ENCODE peak calls at places on chromosomes 7 and 10, in eight cellular contexts. Q, V, U, J, O, A, R and Z are unnamed samples.

GRCh38 chr10:119256030-119256429 is 48.7 kb downstream of the GRK5 start:
- DNase-seq in Q (no peak), V (no peak), U (no peak), J (no peak), O (no peak), A (no peak), R (no peak), Z (no peak)

GRCh38 chr7:139231513-139232376 is 708 bp downstream of the UBN2 start:
- DNase-seq in Q (peak; percentile 6), V (peak; percentile 37), U (peak; percentile 52), J (peak; percentile 35), O (no peak), A (no peak), R (peak; percentile 31), Z (no peak)

GRCh38 chr10:73762915-73763314 is 18.7 kb downstream of the SEC24C start:
- DNase-seq in Q (peak; percentile 53), V (no peak), U (no peak), J (no peak), O (no peak), A (no peak), R (no peak), Z (no peak)

GRCh38 chr10:17029581-17030271 is 99.9 kb downstream of the CUBN start:
- DNase-seq in Q (peak; percentile 87), V (peak; percentile 16), U (no peak), J (peak; percentile 92), O (no peak), A (no peak), R (peak; percentile 40), Z (peak; percentile 64)

GRCh38 chr10:78742730-78743615 is 325.8 kb upstream of the ZMIZ1 start:
- DNase-seq in Q (no peak), V (no peak), U (no peak), J (peak; percentile 19), O (no peak), A (no peak), R (peak; percentile 86), Z (no peak)

GRCh38 chr7:142795339-142795863 is 24.6 kb downstream of the PRSS2 start:
- DNase-seq in Q (no peak), V (peak; percentile 14), U (no peak), J (no peak), O (no peak), A (no peak), R (no peak), Z (no peak)

GRCh38 chr7:1538544-1539345 is 8.2 kb downstream of the MAFK start:
- DNase-seq in Q (no peak), V (peak; percentile 62), U (no peak), J (no peak), O (no peak), A (no peak), R (no peak), Z (no peak)

GRCh38 chr10:96505150-96506136 is 8.3 kb downstream of the TLL2 start:
- DNase-seq in Q (no peak), V (no peak), U (no peak), J (no peak), O (no peak), A (no peak), R (no peak), Z (no peak)

GRCh38 chr10:110919349-110919931 is at the start of gene SHOC2:
- DNase-seq in Q (no peak), V (peak; percentile 94), U (peak; percentile 99), J (no peak), O (peak; percentile 98), A (no peak), R (peak; percentile 99), Z (peak; percentile 86)

GRCh38 chr10:110824660-110825059 is 47.1 kb upstream of the PDCD4 start:
- DNase-seq in Q (no peak), V (no peak), U (no peak), J (no peak), O (no peak), A (no peak), R (peak; percentile 41), Z (no peak)

GRCh38 chr10:33801705-33802104 is 467.2 kb upstream of the NRP1 start:
- DNase-seq in Q (peak; percentile 25), V (peak; percentile 23), U (no peak), J (no peak), O (no peak), A (no peak), R (no peak), Z (no peak)

GRCh38 chr10:25682203-25682950 is 251.7 kb upstream of the MYO3A start:
- DNase-seq in Q (no peak), V (peak; percentile 33), U (no peak), J (peak; percentile 90), O (no peak), A (no peak), R (peak; percentile 16), Z (no peak)

GRCh38 chr7:135862586-135863361 is 114.2 kb upstream of the FAM180A start:
- DNase-seq in Q (no peak), V (no peak), U (no peak), J (no peak), O (no peak), A (no peak), R (no peak), Z (no peak)

GRCh38 chr10:29794776-29795635 is 160.2 kb upstream of the SVIL start:
- DNase-seq in Q (peak; percentile 31), V (no peak), U (no peak), J (peak; percentile 53), O (no peak), A (peak; percentile 34), R (no peak), Z (no peak)

GRCh38 chr7:55160539-55160938 is 141.7 kb downstream of the EGFR start:
- DNase-seq in Q (peak; percentile 94), V (no peak), U (no peak), J (peak; percentile 74), O (no peak), A (no peak), R (no peak), Z (no peak)

GRCh38 chr7:50142421-50143113 is 49.5 kb upstream of the ZPBP start:
- DNase-seq in Q (peak; percentile 21), V (peak; percentile 29), U (no peak), J (peak; percentile 54), O (no peak), A (no peak), R (no peak), Z (no peak)

GRCh38 chr10:115975506-115975905 is 297.5 kb downstream of the GFRA1 start:
- DNase-seq in Q (no peak), V (no peak), U (no peak), J (no peak), O (no peak), A (no peak), R (no peak), Z (no peak)

GRCh38 chr10:1183746-1184145 is 127.6 kb downstream of the WDR37 start:
- DNase-seq in Q (no peak), V (no peak), U (no peak), J (no peak), O (peak; percentile 33), A (no peak), R (no peak), Z (no peak)

GRCh38 chr7:40551685-40552576 is 417.1 kb downstream of the SUGCT start:
- DNase-seq in Q (peak; percentile 88), V (no peak), U (no peak), J (peak; percentile 81), O (no peak), A (peak; percentile 62), R (no peak), Z (no peak)

GRCh38 chr7:47988496-47989386 is 9.3 kb upstream of the HUS1 start:
- DNase-seq in Q (peak; percentile 5), V (peak; percentile 42), U (no peak), J (no peak), O (no peak), A (no peak), R (no peak), Z (no peak)
- TF ChIP-seq CTCF in Q (peak; percentile 34), V (peak; percentile 72), U (peak; percentile 52), J (peak; percentile 59), O (no peak), A (peak; percentile 51), R (no peak), Z (no peak)

DNA sequence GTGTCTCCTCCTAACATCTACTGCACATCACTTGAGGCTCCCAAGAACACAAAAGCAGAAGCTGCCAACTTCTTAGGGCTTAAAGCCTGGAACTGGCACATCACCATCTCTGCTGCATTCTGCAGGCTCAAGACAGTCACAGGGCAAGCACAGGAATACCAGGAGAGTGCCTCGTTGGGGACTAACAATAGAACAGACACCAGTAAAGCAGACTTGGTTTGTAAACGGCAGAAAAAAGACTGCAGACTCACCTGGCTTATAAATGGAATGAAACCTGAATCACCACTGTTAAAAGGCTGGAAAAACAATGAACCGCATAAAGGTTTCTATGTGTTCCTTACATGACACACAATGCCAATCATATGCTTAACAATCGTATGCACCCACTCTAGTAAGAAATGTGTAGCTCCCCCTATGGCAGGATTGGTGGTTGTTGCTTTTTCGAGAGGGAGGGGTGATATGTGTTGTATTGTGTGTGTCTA is 12.8 kb downstream of the RHEB start:
- DNase-seq in Q (no peak), V (no peak), U (no peak), J (peak; percentile 24), O (no peak), A (no peak), R (no peak), Z (no peak)
- TF ChIP-seq CTCF in Q (no peak), V (no peak), U (peak; percentile 24), J (no peak), O (no peak), A (no peak), R (no peak), Z (no peak)

DNA sequence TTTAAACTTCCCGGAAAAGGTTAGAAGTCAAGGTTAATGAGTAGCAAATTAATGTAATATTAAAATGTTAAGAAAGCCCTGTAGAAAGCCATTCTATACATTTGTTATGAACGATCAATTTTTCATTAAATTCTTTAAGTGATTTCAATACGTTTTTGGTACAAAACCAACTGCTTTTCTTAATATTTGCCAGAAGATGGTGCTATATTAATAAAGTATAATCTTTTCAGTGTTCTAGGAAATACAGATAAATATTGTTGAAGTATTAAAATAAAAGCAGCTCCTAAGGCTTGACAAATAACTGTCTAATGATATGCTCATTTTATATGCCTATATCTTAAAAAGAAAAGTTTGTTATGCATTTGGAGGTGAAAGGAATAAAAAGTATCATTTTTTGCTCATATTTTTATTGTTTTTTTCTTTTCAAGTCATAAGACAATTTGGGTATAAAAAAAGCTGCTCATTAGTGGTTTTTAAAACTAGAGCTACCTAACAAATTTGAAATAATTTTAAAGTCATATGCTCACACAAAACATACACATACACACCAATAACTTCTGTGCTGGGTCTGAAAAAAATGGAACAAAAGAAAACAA is 130.3 kb upstream of the POT1 start:
- DNase-seq in Q (peak; percentile 3), V (no peak), U (no peak), J (peak; percentile 37), O (no peak), A (no peak), R (no peak), Z (no peak)
- TF ChIP-seq CTCF in Q (peak; percentile 44), V (peak; percentile 23), U (peak; percentile 75), J (peak; percentile 33), O (no peak), A (peak; percentile 18), R (peak; percentile 32), Z (no peak)

DNA sequence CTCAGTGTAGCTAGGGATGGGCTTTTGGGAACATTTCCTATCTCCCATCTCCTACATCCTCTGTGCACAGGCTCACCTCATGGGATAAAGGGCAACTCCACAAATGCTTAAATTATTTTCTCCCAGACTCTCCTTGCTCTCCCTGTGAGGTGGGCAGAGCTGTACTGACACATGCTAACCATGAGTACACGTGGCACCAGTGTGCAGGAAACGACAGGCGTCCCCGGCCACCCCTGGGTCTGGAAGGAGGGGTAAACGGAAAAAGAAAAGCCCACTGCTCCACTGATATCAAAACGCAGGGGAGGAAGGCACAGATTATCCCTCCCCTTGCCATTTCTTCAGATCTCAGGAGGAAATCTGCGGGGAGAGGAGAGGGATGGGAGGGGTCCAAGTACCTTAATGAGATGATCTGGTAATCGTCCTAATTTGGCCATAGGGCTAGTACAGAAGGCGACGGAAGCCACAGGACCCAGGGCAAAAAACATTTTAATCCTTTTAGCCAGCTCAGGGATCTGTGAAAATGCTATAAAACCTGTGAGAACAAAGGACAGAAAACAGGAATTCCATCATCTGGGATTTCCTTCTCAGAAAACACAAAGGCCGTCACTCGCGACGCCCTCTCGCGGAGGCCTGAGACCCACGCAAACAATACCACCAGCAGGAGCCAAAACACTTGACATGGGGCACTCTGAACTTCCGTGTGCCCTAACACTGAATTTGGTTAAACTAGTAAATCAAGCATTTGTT is 17.8 kb upstream of the CH25H start:
- DNase-seq in Q (no peak), V (no peak), U (no peak), J (peak; percentile 45), O (no peak), A (no peak), R (peak; percentile 26), Z (no peak)
- TF ChIP-seq CTCF in Q (no peak), V (no peak), U (peak; percentile 27), J (no peak), O (no peak), A (peak; percentile 12), R (peak; percentile 36), Z (no peak)